ENCODE peak calls at places on chromosomes 16 and 17, in five cellular contexts. J, S, Z, F and D are unnamed samples.

GRCh38 chr17:48244814-48245213 is 137.2 kb downstream of the SNX11 start:
- DNase-seq in J (no peak), S (peak), Z (no peak), F (peak), D (no peak)

GRCh38 chr17:59154721-59155438 is at the start of gene SKA2:
- DNase-seq in J (peak), S (peak), Z (peak), F (no peak), D (peak)

GRCh38 chr17:61451538-61452300 is 503 bp upstream of the TBX4 start:
- DNase-seq in J (no peak), S (peak), Z (no peak), F (no peak), D (no peak)

GRCh38 chr16:67673712-67674580 is 7.3 kb downstream of the C16orf86 start:
- DNase-seq in J (no peak), S (no peak), Z (no peak), F (peak), D (no peak)

GRCh38 chr17:82933006-82933310 is 93.1 kb upstream of the ZNF750 start:
- DNase-seq in J (no peak), S (no peak), Z (no peak), F (no peak), D (no peak)

GRCh38 chr16:72099377-72099818 is 5.8 kb downstream of the DHX38 start:
- DNase-seq in J (no peak), S (peak), Z (no peak), F (peak), D (peak)

GRCh38 chr16:17321824-17322223 is 148.9 kb downstream of the XYLT1 start:
- DNase-seq in J (no peak), S (peak), Z (no peak), F (no peak), D (no peak)

GRCh38 chr16:19284207-19284606 is 1.3 kb upstream of the CLEC19A start:
- DNase-seq in J (no peak), S (peak), Z (no peak), F (peak), D (no peak)

GRCh38 chr17:60077672-60078519 is 825 bp downstream of the HEATR6 start:
- DNase-seq in J (no peak), S (peak), Z (peak), F (no peak), D (no peak)

GRCh38 chr16:86681440-86681838 is 103.1 kb downstream of the FOXL1 start:
- DNase-seq in J (no peak), S (no peak), Z (no peak), F (no peak), D (no peak)

GRCh38 chr17:42050360-42051012 is at the start of gene C17orf113:
- DNase-seq in J (no peak), S (peak), Z (peak), F (peak), D (peak)

GRCh38 chr17:20852541-20853370 is 190.1 kb downstream of the USP22 start:
- DNase-seq in J (no peak), S (peak), Z (no peak), F (no peak), D (no peak)

GRCh38 chr16:87806608-87807546 is 41.1 kb upstream of the KLHDC4 start:
- DNase-seq in J (no peak), S (peak), Z (peak), F (peak), D (peak)

GRCh38 chr17:77146882-77147281 is 6.1 kb downstream of the SEC14L1 start:
- DNase-seq in J (no peak), S (no peak), Z (no peak), F (peak), D (no peak)

GRCh38 chr16:54407596-54407995 is 121.0 kb upstream of the IRX3 start:
- DNase-seq in J (no peak), S (peak), Z (no peak), F (no peak), D (no peak)

GRCh38 chr16:57786632-57787518 is 15.4 kb downstream of the KIFC3 start:
- DNase-seq in J (no peak), S (peak), Z (no peak), F (no peak), D (no peak)

GRCh38 chr16:50234771-50235556 is 31.4 kb upstream of the ADCY7 start:
- DNase-seq in J (no peak), S (peak), Z (no peak), F (no peak), D (no peak)

GRCh38 chr17:7095642-7096041 is 15.6 kb upstream of the CLEC10A start:
- DNase-seq in J (no peak), S (no peak), Z (no peak), F (no peak), D (no peak)

GRCh38 chr17:80177986-80178590 is 8.3 kb downstream of the CARD14 start:
- DNase-seq in J (no peak), S (no peak), Z (no peak), F (peak), D (no peak)

GRCh38 chr17:77107506-77108433 is 33.0 kb upstream of the SEC14L1 start:
- DNase-seq in J (peak), S (peak), Z (peak), F (peak), D (peak)

GRCh38 chr17:61486135-61487120 is 34.2 kb downstream of the TBX4 start:
- DNase-seq in J (no peak), S (no peak), Z (no peak), F (no peak), D (no peak)

GRCh38 chr16:24525970-24526559 is 13.3 kb upstream of the RBBP6 start:
- DNase-seq in J (no peak), S (peak), Z (no peak), F (no peak), D (no peak)

GRCh38 chr16:71327720-71328119 is 30.8 kb upstream of the CALB2 start:
- DNase-seq in J (no peak), S (no peak), Z (no peak), F (no peak), D (no peak)

GRCh38 chr17:76981545-76982295 is 113.5 kb downstream of the MGAT5B start:
- DNase-seq in J (no peak), S (no peak), Z (no peak), F (no peak), D (no peak)

GRCh38 chr17:49035470-49036269 is 38.5 kb downstream of the IGF2BP1 start:
- DNase-seq in J (peak), S (peak), Z (peak), F (no peak), D (no peak)

GRCh38 chr16:74492976-74493375 is 71.7 kb upstream of the CLEC18B start:
- DNase-seq in J (no peak), S (no peak), Z (no peak), F (no peak), D (no peak)

GRCh38 chr17:59388070-59388556 is 56.7 kb downstream of the YPEL2 start:
- DNase-seq in J (no peak), S (no peak), Z (no peak), F (no peak), D (no peak)

GRCh38 chr16:74601131-74601871 is 5.6 kb downstream of the GLG1 start:
- DNase-seq in J (no peak), S (no peak), Z (peak), F (peak), D (peak)

GRCh38 chr17:78131172-78132085 is 858 bp downstream of the TMC8 start:
- DNase-seq in J (no peak), S (peak), Z (peak), F (no peak), D (peak)

GRCh38 chr16:86798247-86799041 is 220.1 kb downstream of the FOXL1 start:
- DNase-seq in J (no peak), S (peak), Z (no peak), F (no peak), D (no peak)

GRCh38 chr16:57648125-57648524 is 19.7 kb downstream of the ADGRG1 start:
- DNase-seq in J (no peak), S (no peak), Z (no peak), F (no peak), D (no peak)

GRCh38 chr17:63140255-63140654 is 174.2 kb downstream of the TANC2 start:
- DNase-seq in J (no peak), S (peak), Z (no peak), F (peak), D (no peak)

GRCh38 chr17:18280766-18281165 is 20.3 kb downstream of the MIEF2 start:
- DNase-seq in J (no peak), S (peak), Z (no peak), F (no peak), D (no peak)

GRCh38 chr17:29615492-29616299 is 7.0 kb downstream of the CORO6 start:
- DNase-seq in J (peak), S (peak), Z (peak), F (peak), D (peak)

GRCh38 chr16:79190542-79190941 is 410.0 kb downstream of the MAF start:
- DNase-seq in J (no peak), S (no peak), Z (no peak), F (no peak), D (no peak)

GRCh38 chr17:19648475-19649406 is at the start of gene ALDH3A2:
- DNase-seq in J (peak), S (peak), Z (peak), F (peak), D (peak)

GRCh38 chr17:61436273-61436672 is 15.9 kb upstream of the TBX4 start:
- DNase-seq in J (no peak), S (no peak), Z (no peak), F (no peak), D (no peak)

GRCh38 chr16:4935231-4935855 is 1.6 kb downstream of the PPL start:
- DNase-seq in J (no peak), S (peak), Z (no peak), F (no peak), D (no peak)

GRCh38 chr17:65727832-65728231 is 166.4 kb upstream of the AXIN2 start:
- DNase-seq in J (no peak), S (no peak), Z (no peak), F (no peak), D (no peak)